ENCODE peak calls at places on chromosomes 4 and X, in nine cellular contexts. F is substantia nigra; N is mammary epithelial cell; E is RWPE1; I is cardiac muscle cell; U is CD4-positive, CD25-positive, alpha-beta regulatory T cell; G is lung; Y is psoas muscle; L is pancreas. P is an unnamed sample.
A peak's percentile ranks its signal among the peaks of the same experiment; 100 is the strongest.

GRCh38 chr4:72786401-72786990 is 217.5 kb upstream of the ADAMTS3 start:
- DNase-seq in F (no peak), N (no peak), E (no peak), I (no peak), U (no peak), G (no peak), Y (no peak), L (no peak), P (no peak)

GRCh38 chr4:72567821-72568620 is 1.0 kb downstream of the ADAMTS3 start:
- DNase-seq in F (peak; percentile 62), N (peak; percentile 82), E (peak; percentile 69), I (peak; percentile 93), U (peak; percentile 5), G (peak; percentile 81), Y (peak; percentile 73), L (peak; percentile 75), P (peak; percentile 8)

GRCh38 chr4:78675325-78675724 is 100.8 kb upstream of the BMP2K start:
- DNase-seq in F (no peak), N (no peak), E (no peak), I (no peak), U (no peak), G (no peak), Y (no peak), L (no peak), P (no peak)

GRCh38 chrX:30906726-30907125 is 17.7 kb upstream of the TAB3 start:
- DNase-seq in F (no peak), N (peak; percentile 82), E (peak; percentile 30), I (no peak), U (no peak), G (no peak), Y (no peak), L (no peak), P (no peak)

GRCh38 chr4:157172011-157172410 is 48.5 kb upstream of the GRIA2 start:
- DNase-seq in F (no peak), N (no peak), E (peak; percentile 3), I (no peak), U (no peak), G (no peak), Y (no peak), L (no peak), P (no peak)

GRCh38 chr4:148353571-148353970 is 88.6 kb downstream of the NR3C2 start:
- DNase-seq in F (no peak), N (no peak), E (no peak), I (no peak), U (no peak), G (no peak), Y (no peak), L (no peak), P (no peak)

GRCh38 chr4:122508083-122508482 is 51.6 kb upstream of the IL2 start:
- DNase-seq in F (no peak), N (no peak), E (no peak), I (no peak), U (no peak), G (no peak), Y (no peak), L (no peak), P (no peak)

GRCh38 chrX:71111141-71111843 is at the start of gene IL2RG:
- DNase-seq in F (no peak), N (no peak), E (no peak), I (no peak), U (peak; percentile 95), G (no peak), Y (no peak), L (no peak), P (no peak)

GRCh38 chr4:136768213-136768924 is 763.9 kb downstream of the PCDH18 start:
- DNase-seq in F (no peak), N (no peak), E (no peak), I (no peak), U (no peak), G (no peak), Y (no peak), L (no peak), P (no peak)

GRCh38 chr4:76620723-76621463 is 185.9 kb downstream of the SHROOM3 start:
- DNase-seq in F (no peak), N (no peak), E (no peak), I (peak; percentile 68), U (no peak), G (no peak), Y (no peak), L (no peak), P (no peak)

GRCh38 chr4:98474408-98474844 is 184.0 kb downstream of the TSPAN5 start:
- DNase-seq in F (no peak), N (peak; percentile 76), E (no peak), I (no peak), U (no peak), G (no peak), Y (no peak), L (no peak), P (peak; percentile 46)

GRCh38 chrX:140504371-140505324 is at the start of gene SOX3:
- DNase-seq in F (no peak), N (no peak), E (no peak), I (no peak), U (no peak), G (no peak), Y (no peak), L (no peak), P (no peak)

GRCh38 chrX:140157611-140158010 is 192.3 kb upstream of the CXorf66 start:
- DNase-seq in F (no peak), N (peak; percentile 76), E (no peak), I (no peak), U (no peak), G (no peak), Y (no peak), L (no peak), P (no peak)

GRCh38 chr4:88610771-88611170 is 18.5 kb downstream of the HERC3 start:
- DNase-seq in F (peak; percentile 36), N (no peak), E (no peak), I (no peak), U (no peak), G (no peak), Y (peak; percentile 65), L (no peak), P (no peak)

GRCh38 chr4:150173854-150174398 is 95.7 kb downstream of the DCLK2 start:
- DNase-seq in F (no peak), N (no peak), E (no peak), I (no peak), U (no peak), G (no peak), Y (no peak), L (no peak), P (no peak)

GRCh38 chr4:31020363-31020762 is 300.2 kb downstream of the PCDH7 start:
- DNase-seq in F (no peak), N (no peak), E (no peak), I (no peak), U (no peak), G (no peak), Y (no peak), L (no peak), P (no peak)

DNA sequence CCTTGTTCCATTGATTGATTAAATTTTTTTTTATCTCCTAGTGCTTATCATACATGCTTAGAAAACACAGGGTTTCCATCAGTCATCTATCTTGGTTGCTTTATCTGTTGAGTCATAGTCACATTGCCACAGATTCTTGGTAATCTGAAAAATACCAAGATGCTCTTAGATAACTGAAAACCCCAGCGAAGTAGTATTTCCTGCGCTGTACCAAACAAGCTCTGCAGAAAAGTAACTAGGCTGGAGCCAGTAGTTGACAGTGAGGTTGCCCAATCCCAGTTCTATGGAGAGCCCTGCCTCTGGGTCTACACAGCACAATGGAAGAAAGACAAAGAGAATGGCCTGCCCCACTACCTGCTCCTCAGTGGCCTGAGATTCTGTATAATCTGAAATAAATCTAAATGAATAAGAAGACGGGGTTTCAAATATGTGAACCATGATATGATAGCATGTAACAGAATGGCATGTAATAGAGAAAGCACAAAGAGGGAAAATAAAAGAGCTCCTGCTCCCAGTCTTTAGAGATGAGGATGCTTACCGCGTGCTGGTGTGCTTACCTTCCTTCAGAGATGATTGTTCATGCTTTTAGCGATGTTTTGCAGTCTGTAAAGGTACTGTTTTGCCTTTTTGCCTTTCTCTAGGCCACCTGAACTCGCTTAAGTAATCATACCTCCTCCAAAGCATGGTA is 55.3 kb upstream of the RAPGEF2 start:
- DNase-seq in F (no peak), N (no peak), E (no peak), I (no peak), U (peak; percentile 76), G (no peak), Y (no peak), L (no peak), P (no peak)
- H3K27ac ChIP-seq in F (no peak overlapping the region), N (no peak overlapping the region), E (no peak overlapping the region), I (no peak overlapping the region), U (no peak overlapping the region), G (peak overlapping the region; percentile 26), Y (no peak overlapping the region), L (no peak overlapping the region), P (no peak overlapping the region)

DNA sequence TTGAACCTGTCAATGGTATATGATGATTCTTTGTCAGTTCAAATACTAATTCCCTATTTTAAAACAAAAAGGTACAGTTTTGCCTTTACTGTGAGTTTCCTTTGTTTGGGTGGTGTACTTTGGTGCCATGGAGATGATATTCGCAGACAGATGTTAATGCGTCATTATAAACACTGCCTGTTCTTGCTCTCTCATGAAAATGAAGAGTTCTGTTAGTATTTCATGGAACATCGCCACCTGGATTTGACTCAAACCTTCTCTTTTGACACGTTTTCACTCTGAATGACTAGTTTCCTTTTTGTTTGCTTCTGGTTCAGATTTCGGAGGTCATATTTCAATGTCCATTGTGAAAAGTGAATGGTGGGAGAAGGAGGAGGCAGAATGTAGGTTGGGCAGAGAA is 6.9 kb upstream of the CTSO start:
- DNase-seq in F (no peak), N (peak; percentile 56), E (peak; percentile 8), I (no peak), U (no peak), G (no peak), Y (no peak), L (no peak), P (no peak)
- H3K27ac ChIP-seq in F (no peak overlapping the region), N (no peak overlapping the region), E (no peak overlapping the region), I (no peak overlapping the region), U (no peak overlapping the region), G (no peak overlapping the region), Y (no peak overlapping the region), L (no peak overlapping the region), P (no peak overlapping the region)

GRCh38 chr4:10134141-10134540 is 17.5 kb upstream of the WDR1 start:
- DNase-seq in F (no peak), N (no peak), E (no peak), I (no peak), U (peak; percentile 36), G (no peak), Y (no peak), L (no peak), P (no peak)
- H3K27ac ChIP-seq in F (no peak overlapping the region), N (no peak overlapping the region), E (no peak overlapping the region), I (no peak overlapping the region), U (no peak overlapping the region), G (no peak overlapping the region), Y (no peak overlapping the region), L (no peak overlapping the region), P (no peak overlapping the region)

GRCh38 chr4:100525689-100526088 is 7.9 kb upstream of the EMCN start:
- DNase-seq in F (no peak), N (no peak), E (no peak), I (no peak), U (no peak), G (no peak), Y (no peak), L (no peak), P (no peak)
- H3K27ac ChIP-seq in F (no peak overlapping the region), N (no peak overlapping the region), E (no peak overlapping the region), I (no peak overlapping the region), U (no peak overlapping the region), G (no peak overlapping the region), Y (peak overlapping the region; percentile 16), L (no peak overlapping the region), P (no peak overlapping the region)

GRCh38 chrX:136212557-136213111 is 38.6 kb downstream of the MAP7D3 start:
- DNase-seq in F (no peak), N (no peak), E (no peak), I (no peak), U (no peak), G (no peak), Y (no peak), L (no peak), P (no peak)
- H3K27ac ChIP-seq in F (no peak overlapping the region), N (no peak overlapping the region), E (no peak overlapping the region), I (no peak overlapping the region), U (no peak overlapping the region), G (no peak overlapping the region), Y (peak overlapping the region; percentile 95), L (no peak overlapping the region), P (no peak overlapping the region)